ENCODE peak calls at places on chromosomes 1 and 21, in ten cellular contexts. X, N, O, H, Z, W, C, U, D and B are unnamed samples.

GRCh38 chr1:241957692-241958494 is at the start of gene BECN2:
- DNase-seq in C (no peak), O (no peak), U (no peak), H (no peak), Z (no peak), X (no peak), W (no peak), N (no peak), D (no peak), B (no peak)

GRCh38 chr1:64505944-64506658 is 36.2 kb downstream of the CACHD1 start:
- DNase-seq in N (no peak), H (no peak), Z (no peak), O (peak; percentile 69), W (no peak), C (peak; percentile 35), X (no peak), U (no peak), D (no peak), B (peak; percentile 62)

GRCh38 chr1:214603819-214604252 is 841 bp downstream of the CENPF start:
- DNase-seq in U (no peak), W (no peak), O (peak; percentile 8), D (no peak), C (no peak), H (no peak), X (no peak), N (no peak), Z (no peak), B (no peak)

GRCh38 chr1:1136547-1137230 is 20.8 kb upstream of the C1orf159 start:
- DNase-seq in U (no peak), X (no peak), C (no peak), O (no peak), W (no peak), N (no peak), D (no peak), H (no peak), Z (no peak), B (no peak)

GRCh38 chr1:23354260-23354659 is 10.2 kb upstream of the HNRNPR start:
- DNase-seq in O (no peak), W (no peak), Z (peak; percentile 15), X (no peak), D (no peak), U (no peak), N (no peak), C (no peak), H (no peak), B (no peak)

GRCh38 chr1:206035027-206035426 is 11.3 kb upstream of the CTSE start:
- DNase-seq in U (no peak), X (no peak), D (no peak), W (no peak), O (no peak), N (no peak), H (no peak), Z (peak; percentile 18), C (no peak), B (no peak)

GRCh38 chr1:17542696-17543095 is 3.2 kb downstream of the ARHGEF10L start:
- DNase-seq in H (no peak), Z (no peak), W (no peak), U (no peak), D (no peak), N (no peak), X (no peak), C (no peak), O (no peak), B (no peak)

GRCh38 chr21:40047993-40048730 is 180.9 kb downstream of the PCP4 start:
- DNase-seq in Z (no peak), H (no peak), U (no peak), O (no peak), W (peak; percentile 59), D (no peak), X (no peak), N (peak; percentile 85), C (no peak), B (no peak)

GRCh38 chr21:33734326-33734725 is 92.0 kb downstream of the ITSN1 start:
- DNase-seq in U (no peak), W (no peak), X (peak; percentile 58), N (no peak), Z (no peak), D (no peak), H (no peak), C (no peak), O (no peak), B (no peak)

GRCh38 chr21:33734818-33735217 is 92.5 kb downstream of the ITSN1 start:
- DNase-seq in O (no peak), Z (no peak), H (no peak), N (no peak), X (no peak), W (no peak), C (no peak), U (no peak), D (no peak), B (no peak)

GRCh38 chr21:33736569-33736968 is 94.3 kb downstream of the ITSN1 start:
- DNase-seq in D (no peak), Z (no peak), W (no peak), H (no peak), C (no peak), N (no peak), X (no peak), U (no peak), O (no peak), B (no peak)

DNA sequence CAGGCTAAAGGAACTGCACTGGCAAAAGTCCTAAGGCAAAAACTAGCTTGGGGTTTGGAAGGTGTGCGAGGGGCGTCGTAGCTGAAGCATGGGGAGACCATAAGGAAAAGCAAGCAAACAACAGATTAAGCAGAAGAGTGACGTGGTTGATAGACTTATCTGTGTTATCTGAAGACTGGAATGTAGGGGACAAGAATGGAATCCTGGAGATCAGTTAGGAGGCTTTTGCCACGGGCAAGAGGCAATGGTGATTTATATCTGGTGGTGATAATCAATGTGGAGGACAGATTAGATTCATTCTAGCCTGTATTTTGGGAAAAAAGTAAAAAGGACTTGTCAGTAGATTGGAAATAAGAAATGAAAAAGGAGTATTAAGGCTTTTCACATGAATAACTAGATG is 97.4 kb downstream of the ITSN1 start:
- DNase-seq in H (no peak), N (no peak), D (no peak), O (no peak), X (no peak), W (no peak), C (no peak), U (no peak), Z (no peak), B (no peak)
- H3K9me3 ChIP-seq in H (no peaks in the 10 kb centered on the region), N (no peaks in the 10 kb centered on the region), D (no peaks in the 10 kb centered on the region), O (no peaks in the 10 kb centered on the region), X (no peaks in the 10 kb centered on the region), W (no peaks in the 10 kb centered on the region), C (no peaks in the 10 kb centered on the region), U (no peaks in the 10 kb centered on the region), Z (no peaks in the 10 kb centered on the region), B (no peaks in the 10 kb centered on the region)

GRCh38 chr1:113205980-113206766 is 133.2 kb downstream of the LRIG2 start:
- DNase-seq in W (no peak), H (no peak), X (no peak), N (no peak), O (no peak), D (no peak), Z (no peak), U (no peak), C (no peak), B (no peak)
- H3K27ac ChIP-seq in W (no peak overlapping the region), H (no peak overlapping the region), X (no peak overlapping the region), N (no peak overlapping the region), O (no peak overlapping the region), D (no peak overlapping the region), Z (no peak overlapping the region), U (no peak overlapping the region), C (no peak overlapping the region), B (no peak overlapping the region)

DNA sequence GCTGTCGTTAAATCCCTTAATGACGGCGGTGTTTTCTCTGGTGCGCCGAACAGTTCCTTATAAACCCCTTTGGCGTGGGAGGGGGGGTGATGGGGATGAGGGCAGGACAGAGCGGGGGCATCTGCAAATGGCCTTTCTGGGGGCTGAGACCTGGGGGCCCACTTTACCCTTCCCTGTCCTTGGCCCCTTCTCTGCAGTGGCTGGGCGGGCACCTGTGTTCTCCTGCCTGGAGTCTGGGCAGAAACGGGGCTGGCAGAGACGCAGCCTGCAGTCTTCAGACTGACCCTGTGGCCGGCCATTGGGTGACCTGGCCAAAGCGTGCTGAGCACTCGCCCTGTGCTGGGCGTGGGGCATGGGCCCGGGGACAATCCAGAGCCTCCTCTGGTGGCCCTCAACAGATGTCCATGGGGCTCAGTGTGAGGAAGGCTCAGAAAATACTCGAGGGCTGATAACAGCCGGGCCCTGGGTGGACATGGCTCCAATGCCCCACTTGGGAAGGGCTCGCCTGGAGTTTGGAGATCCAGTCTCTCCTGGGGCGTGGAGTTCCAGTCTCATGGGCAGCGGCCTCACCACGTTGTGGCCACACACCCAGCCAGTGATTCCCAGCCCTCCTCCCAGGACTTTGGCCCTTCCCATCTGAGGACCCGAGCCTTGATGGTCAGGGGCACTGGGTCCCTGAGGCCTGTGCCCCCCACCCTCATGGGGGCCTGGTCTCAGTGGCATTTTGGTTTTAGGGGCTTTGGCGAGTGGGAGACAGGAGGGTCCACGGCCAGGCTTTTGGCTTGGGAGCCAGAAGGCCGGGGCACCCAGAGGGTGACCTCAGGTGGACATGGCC is 50.7 kb upstream of the ACTRT2 start:
- DNase-seq in Z (no peak), W (no peak), U (no peak), H (no peak), X (no peak), C (no peak), D (peak; percentile 7), N (peak; percentile 31), O (no peak), B (no peak)
- H3K9me3 ChIP-seq in Z (no peaks in the 10 kb centered on the region), W (no peaks in the 10 kb centered on the region), U (no peaks in the 10 kb centered on the region), H (no peaks in the 10 kb centered on the region), X (peaks cover 80% of the 10 kb centered on the region), C (no peaks in the 10 kb centered on the region), D (no peaks in the 10 kb centered on the region), N (no peaks in the 10 kb centered on the region), O (no peaks in the 10 kb centered on the region), B (no peaks in the 10 kb centered on the region)

GRCh38 chr1:197859024-197859423 is 43.4 kb upstream of the C1orf53 start:
- DNase-seq in N (no peak), D (no peak), H (no peak), W (no peak), U (no peak), C (no peak), X (no peak), O (no peak), Z (no peak), B (no peak)

GRCh38 chr1:197862221-197862620 is 40.2 kb upstream of the C1orf53 start:
- DNase-seq in C (no peak), O (no peak), N (no peak), U (no peak), Z (no peak), H (no peak), X (no peak), W (no peak), D (no peak), B (no peak)

GRCh38 chr1:197865809-197866208 is 36.6 kb upstream of the C1orf53 start:
- DNase-seq in D (no peak), H (no peak), Z (no peak), N (no peak), U (no peak), C (no peak), W (no peak), O (no peak), X (no peak), B (no peak)

GRCh38 chr1:197857477-197857876 is 45.0 kb upstream of the C1orf53 start:
- DNase-seq in X (no peak), O (no peak), D (no peak), C (no peak), H (no peak), N (no peak), W (no peak), U (no peak), Z (no peak), B (no peak)

DNA sequence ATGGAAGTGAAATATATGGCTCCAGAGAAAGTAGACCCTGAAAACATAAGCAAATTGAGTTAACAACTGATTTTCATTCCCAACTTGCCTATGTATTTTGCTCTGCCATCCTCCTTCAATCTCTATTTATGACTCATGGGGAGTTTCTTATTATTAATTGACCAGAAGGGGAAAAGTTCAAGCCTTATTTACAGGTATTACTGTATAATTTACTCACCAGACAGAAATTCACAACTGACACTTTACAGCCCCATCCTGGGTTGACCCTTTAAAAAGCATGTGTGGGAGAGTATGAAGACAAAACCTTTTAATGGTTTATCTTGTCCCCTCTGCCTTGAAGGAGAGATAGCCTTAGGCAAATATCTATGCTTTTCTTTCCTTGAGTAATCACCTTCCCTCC is 39.8 kb upstream of the C1orf53 start:
- DNase-seq in X (peak; percentile 12), Z (no peak), C (no peak), O (no peak), W (no peak), H (no peak), U (no peak), D (no peak), N (no peak), B (no peak)
- H3K27ac ChIP-seq in X (no peak overlapping the region), Z (no peak overlapping the region), C (no peak overlapping the region), O (no peak overlapping the region), W (no peak overlapping the region), H (no peak overlapping the region), U (no peak overlapping the region), D (no peak overlapping the region), N (no peak overlapping the region), B (no peak overlapping the region)